ENCODE peak calls at places on chromosomes 12 and 14, in seven cellular contexts. One of them, this sample, is unnamed.

GRCh38 chr12:24839268-24839791 is 109.6 kb downstream of the BCAT1 start:
- DNase-seq in MM.1S: no peak
- DNase-seq in ovary: no peak
- DNase-seq in tibial nerve: no peak
- DNase-seq in astrocyte: peak
- DNase-seq in bronchial epithelial cell: no peak
- DNase-seq in heart right ventricle: no peak
- DNase-seq in this sample: peak

GRCh38 chr12:46839964-46840363 is 14.2 kb upstream of the SLC38A4 start:
- DNase-seq in MM.1S: no peak
- DNase-seq in ovary: no peak
- DNase-seq in bronchial epithelial cell: peak
- DNase-seq in astrocyte: no peak
- DNase-seq in heart right ventricle: no peak
- DNase-seq in tibial nerve: no peak
- DNase-seq in this sample: no peak

GRCh38 chr12:126668538-126668937 is 1598.4 kb upstream of the TMEM132C start:
- DNase-seq in bronchial epithelial cell: peak
- DNase-seq in heart right ventricle: no peak
- DNase-seq in astrocyte: peak
- DNase-seq in ovary: no peak
- DNase-seq in MM.1S: no peak
- DNase-seq in tibial nerve: no peak
- DNase-seq in this sample: no peak

GRCh38 chr12:111268738-111269572 is 99.9 kb downstream of the PHETA1 start:
- DNase-seq in MM.1S: no peak
- DNase-seq in ovary: no peak
- DNase-seq in astrocyte: no peak
- DNase-seq in bronchial epithelial cell: no peak
- DNase-seq in tibial nerve: no peak
- DNase-seq in heart right ventricle: no peak
- DNase-seq in this sample: no peak

GRCh38 chr12:102891756-102892155 is 25.3 kb downstream of the PAH start:
- DNase-seq in ovary: no peak
- DNase-seq in MM.1S: no peak
- DNase-seq in heart right ventricle: no peak
- DNase-seq in astrocyte: no peak
- DNase-seq in bronchial epithelial cell: no peak
- DNase-seq in tibial nerve: no peak
- DNase-seq in this sample: no peak

GRCh38 chr12:115146453-115146852 is 462.5 kb upstream of the TBX3 start:
- DNase-seq in MM.1S: no peak
- DNase-seq in ovary: no peak
- DNase-seq in tibial nerve: no peak
- DNase-seq in bronchial epithelial cell: peak
- DNase-seq in astrocyte: no peak
- DNase-seq in heart right ventricle: no peak
- DNase-seq in this sample: no peak

GRCh38 chr12:105451211-105451610 is 120.7 kb downstream of the C12orf75 start:
- DNase-seq in astrocyte: peak
- DNase-seq in bronchial epithelial cell: no peak
- DNase-seq in heart right ventricle: no peak
- DNase-seq in ovary: no peak
- DNase-seq in MM.1S: no peak
- DNase-seq in tibial nerve: no peak
- DNase-seq in this sample: no peak

GRCh38 chr12:130336723-130337475 is 788 bp upstream of the PIWIL1 start:
- DNase-seq in ovary: no peak
- DNase-seq in bronchial epithelial cell: no peak
- DNase-seq in heart right ventricle: no peak
- DNase-seq in MM.1S: no peak
- DNase-seq in astrocyte: no peak
- DNase-seq in tibial nerve: no peak
- DNase-seq in this sample: no peak

GRCh38 chr12:20212658-20213387 is 155.5 kb upstream of the PDE3A start:
- DNase-seq in MM.1S: no peak
- DNase-seq in astrocyte: peak
- DNase-seq in tibial nerve: peak
- DNase-seq in heart right ventricle: peak
- DNase-seq in bronchial epithelial cell: peak
- DNase-seq in ovary: peak
- DNase-seq in this sample: no peak

GRCh38 chr12:124566181-124567034 is 1.0 kb downstream of the NCOR2 start:
- DNase-seq in astrocyte: peak
- DNase-seq in MM.1S: peak
- DNase-seq in ovary: peak
- DNase-seq in bronchial epithelial cell: peak
- DNase-seq in tibial nerve: peak
- DNase-seq in heart right ventricle: peak
- DNase-seq in this sample: no peak

GRCh38 chr14:35986219-35986573 is 160.1 kb downstream of the BRMS1L start:
- DNase-seq in ovary: no peak
- DNase-seq in bronchial epithelial cell: no peak
- DNase-seq in MM.1S: no peak
- DNase-seq in astrocyte: no peak
- DNase-seq in heart right ventricle: no peak
- DNase-seq in tibial nerve: no peak
- DNase-seq in this sample: peak

GRCh38 chr12:82904219-82904795 is 217.6 kb downstream of the TMTC2 start:
- DNase-seq in MM.1S: no peak
- DNase-seq in tibial nerve: no peak
- DNase-seq in heart right ventricle: no peak
- DNase-seq in ovary: no peak
- DNase-seq in astrocyte: peak
- DNase-seq in bronchial epithelial cell: no peak
- DNase-seq in this sample: no peak

GRCh38 chr12:109462868-109463692 is 14.0 kb downstream of the KCTD10 start:
- DNase-seq in MM.1S: no peak
- DNase-seq in tibial nerve: peak
- DNase-seq in heart right ventricle: peak
- DNase-seq in bronchial epithelial cell: peak
- DNase-seq in ovary: peak
- DNase-seq in astrocyte: peak
- DNase-seq in this sample: no peak

GRCh38 chr12:24838531-24838950 is 110.4 kb downstream of the BCAT1 start:
- DNase-seq in bronchial epithelial cell: no peak
- DNase-seq in heart right ventricle: peak
- DNase-seq in ovary: peak
- DNase-seq in MM.1S: peak
- DNase-seq in tibial nerve: peak
- DNase-seq in astrocyte: peak
- DNase-seq in this sample: peak

GRCh38 chr12:104182144-104182543 is 33.4 kb upstream of the TXNRD1 start:
- DNase-seq in MM.1S: no peak
- DNase-seq in heart right ventricle: peak
- DNase-seq in tibial nerve: peak
- DNase-seq in ovary: peak
- DNase-seq in bronchial epithelial cell: no peak
- DNase-seq in astrocyte: peak
- DNase-seq in this sample: no peak

GRCh38 chr12:91419809-91420208 is 237.2 kb upstream of the DCN start:
- DNase-seq in bronchial epithelial cell: no peak
- DNase-seq in heart right ventricle: no peak
- DNase-seq in tibial nerve: no peak
- DNase-seq in ovary: no peak
- DNase-seq in MM.1S: no peak
- DNase-seq in astrocyte: no peak
- DNase-seq in this sample: no peak

GRCh38 chr12:25958254-25959068 is at the start of gene RASSF8:
- DNase-seq in astrocyte: peak
- DNase-seq in heart right ventricle: peak
- DNase-seq in tibial nerve: peak
- DNase-seq in bronchial epithelial cell: peak
- DNase-seq in MM.1S: peak
- DNase-seq in ovary: peak
- DNase-seq in this sample: no peak

GRCh38 chr12:76451528-76451927 is 103.3 kb upstream of the BBS10 start:
- DNase-seq in MM.1S: no peak
- DNase-seq in bronchial epithelial cell: no peak
- DNase-seq in tibial nerve: no peak
- DNase-seq in astrocyte: no peak
- DNase-seq in heart right ventricle: no peak
- DNase-seq in ovary: no peak
- DNase-seq in this sample: no peak

GRCh38 chr14:104579507-104579906 is at the start of gene C14orf180:
- DNase-seq in tibial nerve: no peak
- DNase-seq in bronchial epithelial cell: no peak
- DNase-seq in MM.1S: no peak
- DNase-seq in ovary: no peak
- DNase-seq in astrocyte: no peak
- DNase-seq in heart right ventricle: peak
- DNase-seq in this sample: no peak

GRCh38 chr12:6769003-6769389 is 2.8 kb downstream of the PTMS start:
- DNase-seq in heart right ventricle: peak
- DNase-seq in bronchial epithelial cell: no peak
- DNase-seq in MM.1S: no peak
- DNase-seq in astrocyte: peak
- DNase-seq in ovary: peak
- DNase-seq in tibial nerve: peak
- DNase-seq in this sample: no peak

GRCh38 chr14:38391334-38391733 is 135.4 kb upstream of the CLEC14A start:
- DNase-seq in MM.1S: peak
- DNase-seq in ovary: no peak
- DNase-seq in astrocyte: peak
- DNase-seq in heart right ventricle: no peak
- DNase-seq in bronchial epithelial cell: no peak
- DNase-seq in tibial nerve: no peak
- DNase-seq in this sample: no peak

GRCh38 chr12:6347367-6348338 is 5.8 kb upstream of the TNFRSF1A start:
- DNase-seq in tibial nerve: no peak
- DNase-seq in bronchial epithelial cell: no peak
- DNase-seq in MM.1S: no peak
- DNase-seq in heart right ventricle: peak
- DNase-seq in astrocyte: peak
- DNase-seq in ovary: peak
- DNase-seq in this sample: no peak

GRCh38 chr12:15979096-15980091 is 68.3 kb downstream of the DERA start:
- DNase-seq in tibial nerve: no peak
- DNase-seq in astrocyte: peak
- DNase-seq in MM.1S: no peak
- DNase-seq in ovary: no peak
- DNase-seq in bronchial epithelial cell: peak
- DNase-seq in heart right ventricle: no peak
- DNase-seq in this sample: no peak

GRCh38 chr12:121637231-121637914 is 11.0 kb downstream of the ORAI1 start:
- DNase-seq in astrocyte: no peak
- DNase-seq in bronchial epithelial cell: no peak
- DNase-seq in ovary: no peak
- DNase-seq in tibial nerve: no peak
- DNase-seq in MM.1S: no peak
- DNase-seq in heart right ventricle: no peak
- DNase-seq in this sample: no peak

GRCh38 chr12:45336331-45336730 is 120.4 kb downstream of the ANO6 start:
- DNase-seq in bronchial epithelial cell: peak
- DNase-seq in MM.1S: no peak
- DNase-seq in tibial nerve: no peak
- DNase-seq in ovary: no peak
- DNase-seq in heart right ventricle: no peak
- DNase-seq in astrocyte: peak
- DNase-seq in this sample: no peak

DNA sequence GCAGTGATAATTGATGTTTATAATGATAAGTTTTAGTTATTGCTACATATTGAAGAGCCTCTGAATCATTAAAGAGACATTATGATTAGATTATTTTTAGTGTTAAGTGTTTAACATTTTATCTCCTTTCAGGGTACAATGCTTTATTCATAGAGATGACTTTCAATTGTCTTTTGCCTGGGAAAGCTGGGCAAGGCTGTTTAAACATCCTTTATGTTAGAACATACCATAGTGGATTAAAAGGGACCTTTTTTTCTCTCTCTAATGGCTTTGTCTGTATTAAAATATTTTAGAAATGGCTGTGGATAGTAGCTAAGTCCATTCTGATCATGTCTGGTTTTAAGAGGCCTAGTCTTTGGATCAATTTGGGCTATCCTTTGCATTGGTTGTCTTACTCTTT is 427.5 kb upstream of the MIS18BP1 start:
- DNase-seq in heart right ventricle: no peak
- DNase-seq in bronchial epithelial cell: no peak
- DNase-seq in MM.1S: no peak
- DNase-seq in astrocyte: no peak
- DNase-seq in ovary: no peak
- DNase-seq in tibial nerve: no peak
- DNase-seq in this sample: no peak
- H3K4me3 ChIP-seq in heart right ventricle: no peak
- H3K4me3 ChIP-seq in bronchial epithelial cell: no peak
- H3K4me3 ChIP-seq in MM.1S: no peak
- H3K4me3 ChIP-seq in astrocyte: no peak
- H3K4me3 ChIP-seq in ovary: no peak
- H3K4me3 ChIP-seq in tibial nerve: no peak
- H3K4me3 ChIP-seq in this sample: no peak

DNA sequence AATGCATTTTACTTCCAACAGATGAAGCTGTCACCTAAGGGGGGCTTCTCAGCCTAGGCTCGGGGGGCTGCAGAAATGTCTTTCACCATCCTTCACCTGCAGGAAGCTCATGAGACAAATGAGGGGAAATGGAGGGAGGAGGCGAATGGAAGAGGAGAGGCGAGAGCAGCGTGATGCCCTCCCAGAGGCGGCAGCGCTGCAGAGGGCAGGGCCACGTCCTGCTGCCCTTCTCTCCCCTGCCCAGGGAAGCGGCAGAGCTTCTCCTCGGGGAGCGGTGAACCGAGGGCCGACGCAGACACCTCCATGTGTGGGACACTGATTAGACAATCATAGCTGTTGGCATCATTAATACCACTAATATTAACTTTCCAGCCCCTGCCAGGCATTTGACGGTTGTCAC is 78.3 kb downstream of the SERPINA3 start:
- DNase-seq in astrocyte: no peak
- DNase-seq in bronchial epithelial cell: no peak
- DNase-seq in MM.1S: no peak
- DNase-seq in tibial nerve: no peak
- DNase-seq in ovary: no peak
- DNase-seq in heart right ventricle: no peak
- DNase-seq in this sample: no peak
- TF ChIP-seq CTCF in astrocyte: no peak
- TF ChIP-seq CTCF in bronchial epithelial cell: no peak
- TF ChIP-seq CTCF in MM.1S: no peak
- TF ChIP-seq CTCF in tibial nerve: no peak
- TF ChIP-seq CTCF in ovary: no peak
- TF ChIP-seq CTCF in heart right ventricle: no peak
- TF ChIP-seq CTCF in this sample: no peak

GRCh38 chr14:71672596-71672995 is 259.6 kb upstream of the RGS6 start:
- DNase-seq in bronchial epithelial cell: no peak
- DNase-seq in ovary: no peak
- DNase-seq in heart right ventricle: no peak
- DNase-seq in astrocyte: no peak
- DNase-seq in tibial nerve: no peak
- DNase-seq in MM.1S: no peak
- DNase-seq in this sample: no peak
- H3K4me3 ChIP-seq in bronchial epithelial cell: no peak
- H3K4me3 ChIP-seq in ovary: no peak
- H3K4me3 ChIP-seq in heart right ventricle: no peak
- H3K4me3 ChIP-seq in astrocyte: no peak
- H3K4me3 ChIP-seq in tibial nerve: no peak
- H3K4me3 ChIP-seq in MM.1S: no peak
- H3K4me3 ChIP-seq in this sample: no peak

DNA sequence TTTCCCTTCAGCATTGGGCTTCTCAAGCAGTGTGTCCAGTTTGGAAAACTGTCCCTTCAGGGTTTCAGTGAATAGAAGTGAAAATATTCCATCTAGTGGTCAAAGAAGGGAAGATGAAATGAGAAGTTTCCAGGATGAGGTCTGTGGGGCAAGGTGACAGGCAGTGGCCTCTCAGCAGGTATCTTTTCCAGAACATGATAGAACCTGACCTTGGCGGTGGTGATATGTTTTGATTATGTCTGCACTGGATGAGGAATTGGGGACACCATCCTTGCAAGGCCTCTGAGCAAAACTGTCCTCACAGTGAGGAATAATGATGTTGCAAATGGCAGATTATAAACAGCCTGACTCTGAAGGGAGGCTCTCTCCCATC is 4.7 kb downstream of the GPX2 start:
- DNase-seq in ovary: no peak
- DNase-seq in MM.1S: no peak
- DNase-seq in heart right ventricle: no peak
- DNase-seq in bronchial epithelial cell: no peak
- DNase-seq in astrocyte: no peak
- DNase-seq in tibial nerve: no peak
- DNase-seq in this sample: no peak
- TF ChIP-seq CTCF in ovary: no peak
- TF ChIP-seq CTCF in MM.1S: peak
- TF ChIP-seq CTCF in heart right ventricle: peak
- TF ChIP-seq CTCF in bronchial epithelial cell: no peak
- TF ChIP-seq CTCF in astrocyte: peak
- TF ChIP-seq CTCF in tibial nerve: peak
- TF ChIP-seq CTCF in this sample: no peak